ENCODE peak calls at places on chromosomes 7 and 10, in ten cellular contexts. T is pancreas; F is colonic mucosa; O is cardiac muscle cell; M is tibial artery; B is CD8-positive, alpha-beta memory T cell; S is heart right ventricle; K is uterus; N is neuronal stem cell; R is lower lobe of right lung. V is an unnamed sample. For H3K36me3, the result is how much of the 10 kb centered on the place peaks cover.

GRCh38 chr10:52170776-52171175 is 143.3 kb upstream of the DKK1 start:
- DNase-seq in O (no peak), F (no peak), R (no peak), T (no peak), B (no peak), N (no peak), M (no peak), K (no peak), S (no peak), V (no peak)

GRCh38 chr10:29880856-29881255 is 178.5 kb downstream of the JCAD start:
- DNase-seq in K (peak), M (no peak), O (no peak), R (no peak), T (no peak), F (no peak), B (no peak), S (no peak), N (no peak), V (no peak)

GRCh38 chr10:7409732-7410168 is 1.1 kb downstream of the SFMBT2 start:
- DNase-seq in T (no peak), O (no peak), S (peak), M (no peak), B (no peak), N (no peak), R (no peak), K (peak), F (peak), V (no peak)

GRCh38 chr7:918118-918425 is 36.4 kb downstream of the ADAP1 start:
- DNase-seq in F (no peak), N (no peak), B (no peak), T (peak), S (no peak), O (no peak), K (no peak), M (peak), R (peak), V (no peak)

GRCh38 chr10:91708174-91708861 is 75.4 kb upstream of the PPP1R3C start:
- DNase-seq in R (no peak), T (no peak), F (no peak), M (no peak), K (no peak), B (no peak), N (no peak), S (no peak), O (no peak), V (no peak)

GRCh38 chr10:31603245-31604087 is 284.4 kb downstream of the ZEB1 start:
- DNase-seq in R (peak), S (peak), M (peak), B (peak), F (peak), N (peak), O (peak), K (peak), T (peak), V (peak)

GRCh38 chr7:80771523-80771922 is 133.1 kb downstream of the CD36 start:
- DNase-seq in K (no peak), R (no peak), O (no peak), T (no peak), M (no peak), N (no peak), B (no peak), F (no peak), S (no peak), V (no peak)

GRCh38 chr7:54060643-54061042 is 481.5 kb upstream of the VSTM2A start:
- DNase-seq in N (no peak), M (no peak), F (no peak), K (no peak), B (no peak), O (no peak), R (no peak), S (no peak), T (no peak), V (no peak)

GRCh38 chr10:30747633-30748032 is 118.1 kb upstream of the LYZL2 start:
- DNase-seq in B (no peak), T (no peak), S (no peak), O (peak), K (no peak), R (no peak), M (no peak), N (no peak), F (no peak), V (no peak)

GRCh38 chr7:122155566-122155965 is 11.5 kb upstream of the AASS start:
- DNase-seq in B (no peak), F (no peak), S (no peak), O (no peak), N (no peak), K (no peak), T (no peak), M (no peak), R (no peak), V (no peak)

GRCh38 chr10:71816421-71816851 is 34.6 kb downstream of the PSAP start:
- DNase-seq in O (no peak), K (no peak), F (no peak), M (no peak), T (no peak), B (no peak), R (no peak), S (no peak), N (no peak), V (no peak)

GRCh38 chr10:92691042-92691590 is 1.4 kb downstream of the HHEX start:
- DNase-seq in N (no peak), S (no peak), R (peak), K (no peak), B (no peak), M (no peak), F (no peak), O (no peak), T (peak), V (no peak)

GRCh38 chr7:90272242-90272641 is 27.3 kb downstream of the CFAP69 start:
- DNase-seq in T (no peak), B (no peak), S (no peak), F (no peak), O (no peak), R (no peak), M (no peak), N (no peak), K (no peak), V (no peak)

GRCh38 chr7:52584041-52584440 is 451.4 kb upstream of the POM121L12 start:
- DNase-seq in N (no peak), R (no peak), O (no peak), M (no peak), K (no peak), T (no peak), B (no peak), F (no peak), S (no peak), V (no peak)

GRCh38 chr10:125840955-125841354 is 17.6 kb downstream of the BCCIP start:
- DNase-seq in R (no peak), S (no peak), O (no peak), K (no peak), T (no peak), N (no peak), B (no peak), F (no peak), M (no peak), V (no peak)

GRCh38 chr10:125839176-125839575 is 15.8 kb downstream of the BCCIP start:
- DNase-seq in R (no peak), T (no peak), N (no peak), O (no peak), M (no peak), K (no peak), B (no peak), S (no peak), F (no peak), V (no peak)

GRCh38 chr10:125840406-125840805 is 17.1 kb downstream of the BCCIP start:
- DNase-seq in N (no peak), F (no peak), T (no peak), M (no peak), S (no peak), K (no peak), R (no peak), O (no peak), B (no peak), V (no peak)

GRCh38 chr10:125836746-125837145 is 13.4 kb downstream of the BCCIP start:
- DNase-seq in O (no peak), T (no peak), S (no peak), M (no peak), R (no peak), B (no peak), F (no peak), K (no peak), N (no peak), V (no peak)
- H3K36me3 ChIP-seq in O (half or more), T (half or more), S (half or more), M (half or more), R (half or more), B (under half), F (under half), K (under half), N (under half), V (half or more)

GRCh38 chr7:99003419-99003818 is 125.1 kb downstream of the TRRAP start:
- DNase-seq in K (no peak), F (no peak), S (no peak), R (no peak), O (no peak), T (no peak), M (no peak), N (no peak), B (no peak), V (no peak)
- H3K36me3 ChIP-seq in K (under half), F (under half), S (half or more), R (half or more), O (under half), T (half or more), M (under half), N (half or more), B (under half), V (half or more)

GRCh38 chr10:69382382-69383117 is 34.2 kb downstream of the TACR2 start:
- DNase-seq in T (no peak), O (peak), F (no peak), B (no peak), S (no peak), N (no peak), R (no peak), M (no peak), K (peak), V (no peak)
- H3K36me3 ChIP-seq in T (under half), O (half or more), F (under half), B (half or more), S (half or more), N (under half), R (half or more), M (half or more), K (under half), V (half or more)

GRCh38 chr7:30452278-30452930 is 26.2 kb downstream of the NOD1 start:
- DNase-seq in B (no peak), T (no peak), N (no peak), M (no peak), O (no peak), S (no peak), K (no peak), R (no peak), F (no peak), V (no peak)
- H3K36me3 ChIP-seq in B (under half), T (under half), N (under half), M (half or more), O (under half), S (half or more), K (under half), R (half or more), F (under half), V (under half)

DNA sequence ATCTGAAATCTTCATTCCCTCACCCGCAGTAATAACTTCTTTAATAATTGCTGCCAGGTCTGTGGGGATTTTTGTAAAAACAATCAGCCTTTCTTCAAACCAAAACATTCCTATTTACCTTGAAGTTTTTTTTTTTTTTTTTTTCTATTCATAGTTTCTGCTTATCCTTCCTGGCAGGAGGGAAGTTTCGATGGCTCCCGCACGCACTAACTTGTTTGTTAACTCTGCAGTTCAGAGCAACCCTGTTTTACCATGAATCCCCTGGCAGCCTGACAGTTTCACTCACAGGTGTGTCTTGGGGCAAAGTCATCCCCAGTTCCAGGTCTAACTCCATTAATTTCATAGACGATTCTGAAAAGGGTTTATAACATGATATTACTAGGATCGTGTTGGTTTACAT is 149.3 kb downstream of the KLF6 start:
- DNase-seq in T (peak), O (no peak), M (no peak), S (no peak), K (no peak), B (no peak), N (no peak), R (no peak), F (peak), V (no peak)
- H3K36me3 ChIP-seq in T (under half), O (under half), M (under half), S (under half), K (under half), B (under half), N (under half), R (under half), F (under half), V (under half)

DNA sequence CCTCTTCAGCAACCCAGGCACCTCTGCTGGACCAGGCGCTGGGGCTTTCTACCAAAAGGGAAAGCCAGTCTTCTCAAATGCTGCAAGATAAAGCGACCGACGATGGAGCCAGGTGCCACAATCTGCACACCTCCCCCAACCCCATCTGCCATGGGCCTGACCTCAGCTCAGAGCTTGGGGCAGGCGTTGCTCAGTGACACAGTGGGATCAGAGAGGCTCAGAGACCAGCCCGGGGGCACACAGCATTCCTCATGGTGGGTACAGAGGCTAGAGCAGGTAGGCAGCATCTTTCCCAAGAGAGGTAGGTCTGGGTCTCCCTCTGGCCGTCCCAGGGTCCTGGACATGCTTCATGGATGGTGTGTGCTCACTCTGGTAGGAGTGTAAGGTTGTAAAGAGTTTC is 56.3 kb downstream of the ZMIZ1 start:
- DNase-seq in N (no peak), S (no peak), B (no peak), T (no peak), R (no peak), M (no peak), K (no peak), F (no peak), O (no peak), V (peak)
- H3K36me3 ChIP-seq in N (under half), S (under half), B (under half), T (under half), R (half or more), M (under half), K (under half), F (under half), O (under half), V (under half)

GRCh38 chr10:12750526-12751201 is 250.8 kb downstream of the CCDC3 start:
- DNase-seq in K (no peak), B (no peak), S (no peak), T (no peak), N (no peak), F (peak), O (no peak), R (no peak), M (no peak), V (no peak)

GRCh38 chr10:12748186-12748585 is 253.3 kb downstream of the CCDC3 start:
- DNase-seq in N (no peak), F (no peak), O (no peak), R (no peak), T (no peak), M (no peak), K (no peak), B (no peak), S (no peak), V (no peak)

GRCh38 chr10:12755075-12755474 is 246.4 kb downstream of the CCDC3 start:
- DNase-seq in K (no peak), B (no peak), O (no peak), F (no peak), N (no peak), R (no peak), T (no peak), M (no peak), S (no peak), V (no peak)

DNA sequence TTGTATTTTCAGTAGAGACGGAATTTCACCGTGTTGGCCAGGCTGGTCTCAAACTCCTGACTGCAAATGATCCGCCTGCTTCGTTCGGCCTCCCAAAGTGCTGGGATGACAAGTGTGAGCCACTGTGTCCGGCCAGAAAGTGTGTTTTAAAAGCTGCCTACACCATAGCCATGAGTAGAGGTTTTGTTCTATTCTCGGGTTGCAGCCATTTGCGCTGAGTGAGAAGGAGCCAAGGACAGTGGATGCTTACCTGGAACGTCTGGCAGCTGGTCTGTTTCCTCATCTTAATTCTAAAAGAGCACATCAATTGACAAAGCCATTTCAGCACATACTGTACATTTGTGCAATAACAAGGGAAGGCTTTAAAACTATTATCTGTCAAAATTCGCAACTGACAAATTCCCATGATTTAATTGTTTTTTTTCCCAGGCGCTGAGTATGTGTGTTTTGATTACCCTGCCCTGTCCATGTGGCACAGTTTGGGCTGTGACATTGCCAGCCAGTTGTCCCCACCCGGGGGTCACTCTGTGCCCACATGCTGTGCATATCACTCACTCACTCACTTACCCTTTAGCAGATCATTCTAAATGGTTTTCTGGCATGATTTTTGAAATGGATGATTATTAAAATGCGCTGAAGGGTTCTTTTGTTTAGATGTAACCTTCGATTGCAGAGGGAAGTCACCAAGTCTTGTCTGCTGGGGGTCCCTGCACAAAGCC is 251.6 kb downstream of the CCDC3 start:
- DNase-seq in S (no peak), K (no peak), M (no peak), F (no peak), O (no peak), T (no peak), R (no peak), N (no peak), B (no peak), V (no peak)
- H3K36me3 ChIP-seq in S (under half), K (under half), M (under half), F (under half), O (under half), T (under half), R (under half), N (under half), B (under half), V (under half)

DNA sequence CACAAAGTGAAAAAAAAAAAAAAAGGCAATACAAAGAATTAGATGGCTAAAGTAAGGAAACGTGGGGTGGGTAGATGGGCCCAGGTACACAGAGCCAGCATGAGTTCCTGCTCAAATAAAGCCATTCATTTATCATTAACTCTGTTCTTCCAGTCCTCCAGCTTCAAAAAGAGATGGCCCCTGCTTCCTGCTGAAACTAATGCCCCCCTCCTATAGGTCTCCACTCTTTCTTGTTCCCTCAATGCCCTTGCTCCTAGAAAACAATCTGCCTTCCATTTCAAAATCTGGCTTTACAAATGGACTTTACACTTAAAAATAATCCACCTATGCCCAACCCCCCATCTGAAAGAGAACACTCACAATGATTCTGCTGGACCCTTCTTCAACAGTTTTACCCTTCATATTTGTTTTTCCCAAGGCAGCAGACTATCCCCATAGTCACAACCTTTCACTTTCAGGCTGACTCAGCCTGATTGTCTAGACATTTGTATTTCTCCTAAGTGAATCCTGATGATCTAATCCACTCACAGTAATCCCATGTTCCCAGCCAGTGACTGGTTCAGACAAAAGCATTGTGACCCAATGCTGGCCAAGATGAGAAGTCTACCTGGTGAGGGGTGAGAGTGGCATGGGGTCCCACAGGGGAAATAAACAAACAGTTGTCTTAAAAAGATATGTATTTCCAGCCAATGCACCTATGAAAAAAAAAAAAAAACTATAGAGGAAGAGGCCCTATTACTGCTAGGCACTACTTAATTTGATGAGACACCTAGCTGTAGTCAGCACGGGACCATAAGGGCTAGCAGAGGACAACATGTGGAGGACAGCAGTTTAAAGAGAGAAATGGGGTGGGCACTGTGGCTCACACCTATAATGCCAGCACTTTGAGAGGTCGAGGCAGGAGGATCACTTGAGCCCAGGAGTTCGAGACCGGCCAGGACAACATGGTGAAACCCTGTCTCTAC is 74.6 kb upstream of the GRID1 start:
- DNase-seq in K (no peak), R (no peak), B (no peak), N (no peak), T (no peak), O (peak), F (no peak), S (no peak), M (no peak), V (peak)
- H3K36me3 ChIP-seq in K (under half), R (half or more), B (under half), N (under half), T (under half), O (under half), F (under half), S (under half), M (under half), V (half or more)

DNA sequence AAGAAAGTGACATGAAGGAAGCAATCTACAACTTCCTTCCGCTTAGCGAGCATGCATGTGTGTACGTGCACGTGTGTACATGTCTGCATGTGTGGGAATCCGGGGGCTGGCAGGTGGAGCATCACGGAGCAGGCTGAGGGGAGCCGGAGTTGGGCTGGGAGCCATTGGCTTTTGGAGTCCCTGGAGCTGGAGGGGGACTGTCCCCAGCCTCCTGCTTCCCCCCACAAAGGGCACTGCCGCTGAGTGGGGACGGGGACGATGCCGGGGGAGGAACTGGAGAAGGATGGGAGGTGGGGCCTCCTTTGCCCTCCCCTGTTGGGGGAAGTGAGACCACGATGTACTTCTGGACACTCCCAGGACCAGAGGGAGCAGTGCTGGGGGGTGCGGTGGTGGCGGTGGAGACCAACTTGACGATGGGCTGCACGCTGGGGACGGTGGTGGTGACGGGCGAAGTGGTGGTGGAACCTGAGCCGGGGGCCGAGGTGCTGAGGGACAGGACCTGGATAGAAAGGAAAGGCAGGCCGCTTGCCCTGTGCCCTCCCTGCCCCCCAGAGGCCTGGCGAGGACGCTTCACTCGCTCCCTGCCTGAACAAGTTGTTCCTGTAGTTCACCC is 5.8 kb downstream of the AP4M1 start:
- DNase-seq in R (no peak), O (no peak), T (no peak), M (no peak), N (no peak), K (no peak), S (no peak), F (no peak), B (no peak), V (no peak)
- H3K36me3 ChIP-seq in R (half or more), O (under half), T (under half), M (under half), N (under half), K (under half), S (under half), F (under half), B (under half), V (half or more)